ENCODE peak calls at places on chromosomes 16 and 17, in seven cellular contexts. O is cardiac muscle cell, Q is stomach, C is ovary, V is IMR-90, X is adrenal gland, G is body of pancreas. E is an unnamed sample. For H3K27me3, H3K9me3 and H3K4me1, the result is how much of the 10 kb centered on the place peaks cover.

GRCh38 chr17:35094902-35095301 is 24.8 kb downstream of the RAD51D start:
- DNase-seq in O (peak), Q (no peak), C (no peak), V (peak), X (no peak), G (no peak), E (no peak)

GRCh38 chr17:12866244-12866643 is 76.9 kb downstream of the ARHGAP44 start:
- DNase-seq in O (no peak), Q (no peak), C (no peak), V (no peak), X (no peak), G (no peak), E (no peak)

GRCh38 chr17:75241996-75242460 is 19.4 kb downstream of the GGA3 start:
- DNase-seq in O (no peak), Q (no peak), C (no peak), V (peak), X (peak), G (no peak), E (no peak)

GRCh38 chr17:57918017-57918895 is 37.0 kb downstream of the CUEDC1 start:
- DNase-seq in O (peak), Q (no peak), C (no peak), V (peak), X (no peak), G (no peak), E (no peak)

GRCh38 chr16:61879306-61879705 is 156.9 kb downstream of the CDH8 start:
- DNase-seq in O (no peak), Q (no peak), C (no peak), V (no peak), X (no peak), G (no peak), E (no peak)

GRCh38 chr16:72501739-72502653 is 330.0 kb upstream of the PMFBP1 start:
- DNase-seq in O (peak), Q (peak), C (peak), V (peak), X (peak), G (peak), E (peak)

GRCh38 chr17:75808905-75809621 is 24.5 kb downstream of the UNK start:
- DNase-seq in O (peak), Q (peak), C (no peak), V (peak), X (peak), G (no peak), E (no peak)

GRCh38 chr17:7047566-7047965 is 3.7 kb upstream of the SLC16A11 start:
- DNase-seq in O (no peak), Q (no peak), C (no peak), V (no peak), X (no peak), G (no peak), E (no peak)

GRCh38 chr17:7834554-7834890 is 505 bp downstream of the KDM6B start:
- DNase-seq in O (no peak), Q (peak), C (peak), V (no peak), X (peak), G (peak), E (no peak)

GRCh38 chr17:81194941-81195901 is 27.5 kb downstream of the CEP131 start:
- DNase-seq in O (no peak), Q (no peak), C (no peak), V (no peak), X (no peak), G (no peak), E (no peak)

GRCh38 chr16:75305364-75306101 is 54.1 kb upstream of the BCAR1 start:
- DNase-seq in O (peak), Q (peak), C (peak), V (peak), X (peak), G (peak), E (peak)

GRCh38 chr16:3677994-3678393 is 23.5 kb downstream of the DNASE1 start:
- DNase-seq in O (no peak), Q (no peak), C (no peak), V (no peak), X (no peak), G (no peak), E (no peak)

GRCh38 chr16:49085689-49086088 is 195.9 kb downstream of the CBLN1 start:
- DNase-seq in O (no peak), Q (no peak), C (no peak), V (peak), X (no peak), G (no peak), E (no peak)

GRCh38 chr16:75070055-75070841 is 46.3 kb downstream of the LDHD start:
- DNase-seq in O (no peak), Q (peak), C (no peak), V (no peak), X (no peak), G (no peak), E (no peak)

GRCh38 chr16:57981636-57982035 is 10.7 kb upstream of the CNGB1 start:
- DNase-seq in O (no peak), Q (no peak), C (no peak), V (no peak), X (no peak), G (no peak), E (no peak)

GRCh38 chr16:14283786-14284185 is 212.7 kb downstream of the MRTFB start:
- DNase-seq in O (no peak), Q (no peak), C (no peak), V (no peak), X (no peak), G (no peak), E (no peak)

GRCh38 chr16:49643429-49644142 is 212.3 kb downstream of the ZNF423 start:
- DNase-seq in O (peak), Q (no peak), C (no peak), V (peak), X (peak), G (no peak), E (no peak)

GRCh38 chr16:14284930-14285541 is 213.9 kb downstream of the MRTFB start:
- DNase-seq in O (peak), Q (peak), C (no peak), V (no peak), X (no peak), G (no peak), E (no peak)

GRCh38 chr16:5349101-5349500 is 251.5 kb upstream of the EEF2KMT start:
- DNase-seq in O (no peak), Q (no peak), C (no peak), V (no peak), X (no peak), G (no peak), E (no peak)

GRCh38 chr17:12020595-12021590 is at the start of gene MAP2K4:
- DNase-seq in O (peak), Q (peak), C (peak), V (peak), X (peak), G (peak), E (peak)

GRCh38 chr17:44820631-44821196 is 9.4 kb downstream of the GJC1 start:
- DNase-seq in O (peak), Q (no peak), C (no peak), V (peak), X (no peak), G (no peak), E (no peak)

GRCh38 chr17:3875317-3875716 is 17.5 kb downstream of the CAMKK1 start:
- DNase-seq in O (no peak), Q (no peak), C (no peak), V (no peak), X (no peak), G (no peak), E (no peak)

GRCh38 chr17:82238562-82239201 is 9.8 kb downstream of the SLC16A3 start:
- DNase-seq in O (peak), Q (peak), C (peak), V (peak), X (peak), G (no peak), E (peak)

GRCh38 chr16:86573646-86574508 is 4.5 kb upstream of the FOXL1 start:
- DNase-seq in O (no peak), Q (no peak), C (no peak), V (no peak), X (no peak), G (no peak), E (no peak)
- H3K27me3 ChIP-seq in O (half or more), Q (under half), C (under half), V (under half), X (half or more), G (under half), E (under half)

DNA sequence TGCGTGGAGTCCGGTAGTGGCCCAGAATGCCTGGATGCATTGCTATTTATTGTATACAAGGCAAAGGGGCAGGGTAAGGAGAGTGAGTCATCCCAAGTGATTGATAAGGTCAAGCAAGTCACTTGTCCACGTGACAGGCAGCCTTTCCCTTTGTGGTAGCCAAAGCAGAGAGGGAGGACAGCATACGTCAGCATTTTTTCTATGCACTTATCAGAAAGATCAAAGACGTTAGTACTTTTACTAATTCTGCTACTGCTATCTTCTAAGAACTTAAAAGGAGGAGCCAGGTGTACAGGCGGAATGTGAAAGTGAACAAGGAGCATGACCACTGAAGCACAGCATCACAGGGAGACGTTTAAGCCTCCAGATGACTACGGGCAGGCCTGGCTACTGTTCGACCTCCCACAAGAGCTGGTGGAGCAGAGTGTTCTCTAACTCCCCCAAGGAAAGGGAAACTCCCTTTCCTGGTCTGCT is 47.9 kb upstream of the ARL4D start:
- DNase-seq in O (no peak), Q (no peak), C (no peak), V (no peak), X (peak), G (no peak), E (no peak)
- H3K9me3 ChIP-seq in O (under half), Q (under half), C (under half), V (under half), X (under half), G (under half), E (under half)

GRCh38 chr16:59913666-59914065 is 1179.5 kb upstream of the GOT2 start:
- DNase-seq in O (no peak), Q (no peak), C (no peak), V (no peak), X (no peak), G (no peak), E (no peak)
- H3K4me1 ChIP-seq in O (under half), Q (under half), C (under half), V (under half), X (under half), G (under half), E (under half)

DNA sequence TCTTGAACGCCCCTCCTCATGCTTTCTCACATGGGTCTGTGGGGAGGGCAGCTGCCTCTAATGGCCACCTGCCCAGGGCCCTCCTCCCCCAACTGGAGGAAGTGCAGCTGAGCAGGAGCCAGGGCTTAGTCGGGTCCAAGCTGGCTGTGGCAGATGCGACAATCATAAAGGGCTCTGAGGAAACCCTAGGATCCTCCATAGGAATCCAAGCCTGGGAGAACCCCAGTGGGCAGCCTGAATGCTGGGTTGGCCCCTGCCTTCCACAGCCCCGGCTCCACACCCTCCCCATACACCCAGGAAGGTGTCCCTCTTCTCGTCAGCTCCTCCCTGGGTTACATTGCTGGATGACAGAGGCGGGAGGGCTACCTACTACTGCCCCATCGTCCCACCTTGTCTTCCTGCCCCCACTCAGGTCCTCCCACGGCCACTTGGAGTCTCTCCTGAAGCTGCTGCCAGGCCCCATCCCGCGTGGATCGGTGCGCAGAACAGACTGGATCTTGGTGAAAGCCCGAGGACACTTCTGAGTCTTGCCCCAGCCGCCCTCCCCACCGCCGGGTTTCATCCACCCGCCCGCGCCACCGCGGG is 15.6 kb upstream of the CBFB start:
- DNase-seq in O (no peak), Q (no peak), C (no peak), V (no peak), X (no peak), G (no peak), E (no peak)
- H3K27me3 ChIP-seq in O (under half), Q (under half), C (under half), V (under half), X (under half), G (under half), E (under half)

DNA sequence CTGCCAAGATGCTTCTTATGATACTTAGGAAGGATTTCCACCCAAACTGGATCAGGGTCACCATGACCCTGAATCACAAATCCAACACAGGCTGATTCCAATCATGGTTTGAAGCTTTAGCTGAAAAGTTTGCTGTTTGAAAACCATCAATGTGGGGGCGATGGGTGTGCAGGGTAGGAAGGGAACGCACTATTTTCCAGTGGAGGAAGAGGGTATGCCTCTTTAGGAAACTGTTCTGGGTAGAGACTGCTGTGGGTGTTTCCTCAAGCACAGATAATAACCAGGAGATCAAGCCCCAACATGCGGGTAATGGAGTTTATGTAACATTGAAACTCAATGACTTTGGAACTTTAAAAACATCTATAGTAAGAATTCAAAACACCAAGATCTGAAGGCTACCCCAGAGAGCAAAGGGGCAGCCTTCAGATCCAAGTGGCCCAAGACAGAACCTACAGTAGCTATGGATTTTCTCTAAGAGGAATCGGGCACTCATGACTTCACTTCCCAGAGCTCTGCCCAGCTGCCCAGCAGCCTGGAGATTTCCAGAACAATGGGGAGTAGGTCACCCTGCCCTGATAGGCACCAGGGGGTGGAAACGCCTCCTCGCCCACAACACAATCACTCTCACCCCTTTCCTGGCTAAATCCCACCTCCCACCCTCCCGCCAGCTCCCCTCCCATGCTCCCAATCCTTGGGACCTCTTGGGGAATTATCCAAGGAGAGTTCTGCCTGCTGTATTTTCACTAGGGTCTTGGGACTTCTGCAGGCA is 22.8 kb downstream of the TRIM25 start:
- DNase-seq in O (no peak), Q (no peak), C (no peak), V (no peak), X (no peak), G (no peak), E (no peak)
- H3K9me3 ChIP-seq in O (under half), Q (under half), C (under half), V (under half), X (under half), G (under half), E (under half)

DNA sequence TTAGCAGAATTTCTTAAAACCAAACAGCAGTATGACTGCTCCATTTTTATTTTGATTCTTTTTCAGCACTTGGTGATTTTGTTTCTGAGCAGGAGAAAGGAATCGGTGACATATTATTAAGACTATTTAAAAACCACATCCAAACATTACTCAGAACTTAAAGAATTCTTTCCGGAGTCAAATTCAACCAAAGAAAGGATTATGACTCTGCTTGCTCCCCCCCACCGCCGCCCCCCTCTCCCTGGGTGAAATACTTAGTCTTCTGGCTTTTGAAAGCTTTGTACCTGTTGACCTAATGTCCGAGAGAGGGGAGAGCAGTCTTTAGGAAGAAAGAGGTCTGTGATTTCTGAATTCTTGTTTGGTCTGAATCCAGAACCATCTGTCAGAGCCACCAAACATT is 17.9 kb upstream of the COL1A1 start:
- DNase-seq in O (peak), Q (no peak), C (no peak), V (peak), X (no peak), G (no peak), E (no peak)
- H3K4me1 ChIP-seq in O (under half), Q (under half), C (under half), V (under half), X (under half), G (under half), E (under half)

GRCh38 chr17:77640242-77640641 is 318.3 kb upstream of the TNRC6C start:
- DNase-seq in O (no peak), Q (no peak), C (no peak), V (no peak), X (no peak), G (no peak), E (no peak)

GRCh38 chr17:77640916-77641605 is 317.4 kb upstream of the TNRC6C start:
- DNase-seq in O (no peak), Q (no peak), C (no peak), V (no peak), X (no peak), G (no peak), E (no peak)

GRCh38 chr17:77644981-77645380 is 313.5 kb upstream of the TNRC6C start:
- DNase-seq in O (no peak), Q (no peak), C (no peak), V (no peak), X (no peak), G (no peak), E (peak)

GRCh38 chr17:77644181-77644972 is 314.1 kb upstream of the TNRC6C start:
- DNase-seq in O (no peak), Q (no peak), C (no peak), V (no peak), X (no peak), G (no peak), E (no peak)

DNA sequence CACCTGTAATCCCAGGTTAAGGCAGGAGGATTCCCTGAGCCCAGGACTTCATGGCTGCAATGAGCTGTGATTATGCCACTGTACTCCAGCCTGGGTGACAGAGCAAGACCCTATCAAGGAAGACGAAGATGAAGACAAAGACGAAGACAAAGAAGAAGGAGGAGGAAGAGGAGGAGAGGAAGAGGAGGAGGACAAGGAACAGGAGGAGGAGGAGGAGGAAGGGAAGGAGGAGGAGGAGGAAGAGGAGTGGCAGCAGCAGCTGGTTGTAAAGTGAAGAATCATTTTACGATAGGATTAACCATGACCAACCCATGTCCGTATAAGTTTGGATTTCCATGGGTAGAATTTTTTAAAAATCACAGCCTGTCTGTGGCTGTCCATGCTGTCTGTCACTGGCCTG is 316.8 kb upstream of the TNRC6C start:
- DNase-seq in O (no peak), Q (no peak), C (no peak), V (no peak), X (no peak), G (no peak), E (no peak)
- H3K27me3 ChIP-seq in O (under half), Q (under half), C (under half), V (half or more), X (under half), G (under half), E (under half)

GRCh38 chr16:31916056-31916488 is 42.5 kb downstream of the ZNF267 start:
- DNase-seq in O (no peak), Q (no peak), C (no peak), V (no peak), X (no peak), G (no peak), E (no peak)

GRCh38 chr16:31920373-31920772 is 46.8 kb downstream of the ZNF267 start:
- DNase-seq in O (no peak), Q (no peak), C (no peak), V (no peak), X (no peak), G (no peak), E (no peak)
- H3K9me3 ChIP-seq in O (under half), Q (half or more), C (under half), V (under half), X (half or more), G (under half), E (half or more)

GRCh38 chr17:33013596-33014375 is 22.1 kb downstream of the SPACA3 start:
- DNase-seq in O (no peak), Q (no peak), C (no peak), V (peak), X (no peak), G (no peak), E (no peak)
- H3K4me1 ChIP-seq in O (under half), Q (under half), C (under half), V (under half), X (under half), G (under half), E (under half)

E was measured in CD4-positive, alpha-beta memory T cell.